ENCODE peak calls at places on chromosomes 11 and 22, in five cellular contexts. M is A549, U is transverse colon, T is upper lobe of left lung, D is HCT116. Y is an unnamed sample.

GRCh38 chr22:29146101-29146560 is 59.6 kb upstream of the EMID1 start:
- DNase-seq in T (no peak), D (no peak), U (no peak), M (no peak), Y (no peak)

GRCh38 chr11:72069787-72070251 is 10.5 kb downstream of the NUMA1 start:
- DNase-seq in T (peak), D (peak), M (peak), U (peak), Y (peak)

GRCh38 chr22:37664249-37665101 is 6.0 kb downstream of the PDXP start:
- DNase-seq in T (no peak), M (no peak), D (no peak), U (peak), Y (no peak)

GRCh38 chr11:95066721-95067041 is at the start of gene SRSF8:
- DNase-seq in D (peak), M (no peak), U (no peak), T (no peak), Y (no peak)

GRCh38 chr11:59957094-59957493 is 6.7 kb upstream of the OOSP4A start:
- DNase-seq in M (no peak), U (no peak), T (no peak), D (no peak), Y (no peak)

GRCh38 chr11:93689166-93689734 is 27.8 kb downstream of the CEP295 start:
- DNase-seq in D (no peak), U (no peak), M (no peak), T (no peak), Y (no peak)

GRCh38 chr11:70582886-70583641 is 184.7 kb downstream of the CTTN start:
- DNase-seq in T (no peak), U (no peak), M (no peak), D (no peak), Y (no peak)

GRCh38 chr11:110409174-110409573 is 20.6 kb upstream of the FDX1 start:
- DNase-seq in D (no peak), U (no peak), T (no peak), M (no peak), Y (no peak)

GRCh38 chr11:18106688-18107087 is 806 bp upstream of the SAAL1 start:
- DNase-seq in D (no peak), U (no peak), M (no peak), T (no peak), Y (no peak)

GRCh38 chr22:36375071-36375980 is 12.4 kb downstream of the MYH9 start:
- DNase-seq in T (peak), U (no peak), D (no peak), M (no peak), Y (no peak)
- H3K27ac ChIP-seq in T (peak), U (peak), D (peak), M (peak), Y (peak)

DNA sequence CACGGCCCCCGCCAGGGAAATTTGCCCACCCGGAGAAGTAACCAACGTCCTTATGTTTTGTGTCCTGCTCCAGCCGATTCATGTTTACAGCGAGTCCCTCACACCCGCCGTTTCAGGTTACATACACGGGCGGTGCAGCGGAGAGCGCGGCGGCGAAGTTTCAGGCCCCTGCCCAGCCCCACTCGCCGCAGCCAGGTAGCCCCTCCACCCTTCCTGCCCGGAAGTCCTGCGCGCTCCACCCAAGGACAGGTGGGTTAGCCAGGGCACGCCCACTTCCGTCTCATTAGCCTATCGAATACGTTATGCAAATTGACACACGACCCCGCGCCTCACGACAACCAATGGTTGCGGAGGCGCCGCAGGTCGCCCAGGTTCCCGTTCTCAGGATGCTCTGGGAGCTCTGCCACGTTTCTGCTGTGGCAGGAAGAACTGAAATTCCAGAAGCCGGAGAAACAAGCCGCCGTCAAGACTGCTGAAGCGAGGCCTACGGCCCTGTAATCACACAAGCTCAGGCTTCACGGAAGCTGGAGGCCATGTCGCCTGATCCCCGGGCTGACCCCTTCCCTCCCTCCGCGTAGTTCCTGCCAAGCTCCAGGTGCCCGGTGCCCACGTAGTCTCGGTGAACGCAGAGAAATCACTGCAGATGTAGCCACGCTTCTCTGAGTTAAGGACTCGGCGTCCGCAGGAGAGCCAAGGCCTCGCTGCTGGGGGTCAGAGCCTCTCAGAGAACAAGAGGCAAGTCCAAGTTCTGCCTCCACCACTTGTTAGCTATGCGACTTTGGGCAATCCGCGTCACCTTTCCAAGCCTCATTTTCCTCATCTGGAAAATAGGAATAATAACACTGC is 22.4 kb upstream of the MYH9 start:
- DNase-seq in M (no peak), D (peak), U (peak), T (peak), Y (peak)
- TF ChIP-seq POLR2A in M (no peak), D (peak), U (peak), T (peak), Y (peak)

DNA sequence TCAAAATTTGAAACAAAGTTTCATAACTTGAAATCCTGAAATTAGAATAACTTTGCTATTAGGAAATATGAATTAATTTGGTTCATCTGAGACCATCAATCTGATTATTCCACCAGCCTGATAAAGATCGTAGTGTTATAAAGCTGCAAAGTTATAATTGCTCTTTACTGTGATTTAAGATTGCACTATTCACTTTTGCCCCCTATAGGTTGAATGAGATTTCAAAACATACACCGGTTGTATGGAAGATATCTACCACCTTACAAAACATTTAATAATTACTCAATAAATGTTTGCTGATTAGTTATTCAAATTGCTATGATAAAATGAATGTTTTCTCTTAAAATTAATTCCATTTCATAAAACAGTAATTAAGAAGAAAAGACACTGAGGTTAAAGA is 26.1 kb downstream of the APIP start:
- DNase-seq in U (no peak), D (no peak), T (no peak), M (peak), Y (no peak)
- TF ChIP-seq CTCF in U (peak), D (peak), T (peak), M (peak), Y (no peak)

GRCh38 chr11:67073908-67074307 is 17.3 kb downstream of the RHOD start:
- DNase-seq in U (no peak), T (no peak), M (no peak), D (no peak), Y (no peak)

GRCh38 chr11:67076202-67076601 is 19.6 kb downstream of the RHOD start:
- DNase-seq in D (no peak), T (no peak), M (no peak), U (no peak), Y (no peak)

GRCh38 chr11:67066333-67066709 is 9.7 kb downstream of the RHOD start:
- DNase-seq in T (no peak), M (no peak), U (no peak), D (no peak), Y (no peak)

GRCh38 chr11:67072295-67072694 is 15.6 kb downstream of the RHOD start:
- DNase-seq in U (no peak), D (no peak), T (no peak), M (no peak), Y (no peak)

GRCh38 chr11:67071420-67072284 is 15.0 kb downstream of the RHOD start:
- DNase-seq in D (no peak), T (peak), M (peak), U (peak), Y (peak)
- H3K27ac ChIP-seq in D (no peak), T (no peak), M (peak), U (no peak), Y (no peak)

GRCh38 chr22:39256186-39256552 is 11.4 kb upstream of the PDGFB start:
- DNase-seq in M (no peak), T (no peak), D (no peak), U (no peak), Y (no peak)

GRCh38 chr22:39254122-39254521 is 9.3 kb upstream of the PDGFB start:
- DNase-seq in M (no peak), T (no peak), U (no peak), D (no peak), Y (no peak)

GRCh38 chr22:39253427-39254070 is 8.8 kb upstream of the PDGFB start:
- DNase-seq in U (peak), M (peak), D (peak), T (peak), Y (peak)

GRCh38 chr22:39255449-39256185 is 10.8 kb upstream of the PDGFB start:
- DNase-seq in M (no peak), U (no peak), D (no peak), T (no peak), Y (no peak)

DNA sequence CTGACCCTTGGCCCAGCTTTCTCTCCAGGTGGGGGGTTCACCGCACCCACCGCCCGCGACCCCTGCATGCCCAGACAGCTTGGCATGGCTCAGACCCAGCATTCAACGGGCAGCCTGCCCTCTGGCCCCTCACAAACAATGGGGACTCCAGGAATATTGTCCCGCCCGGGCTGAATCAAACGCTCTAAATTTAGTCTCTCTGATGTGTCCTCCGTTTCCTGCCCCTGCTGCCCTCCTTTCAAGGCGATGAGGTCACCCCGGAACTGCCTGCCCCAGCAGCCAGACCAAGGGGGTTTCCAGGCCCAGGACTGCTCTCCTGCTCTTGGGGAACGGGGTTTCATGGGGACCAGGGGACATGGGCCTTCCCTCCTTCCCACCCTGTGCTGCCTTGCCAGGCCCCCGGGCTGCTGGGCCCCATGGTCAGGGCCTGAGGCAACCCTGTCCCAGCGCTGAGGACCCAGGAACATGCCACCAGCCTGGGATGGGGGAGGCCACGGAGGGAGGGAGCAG is 10.1 kb upstream of the PDGFB start:
- DNase-seq in M (peak), T (no peak), D (no peak), U (no peak), Y (no peak)
- TF ChIP-seq POLR2A in M (no peak), T (no peak), D (no peak), U (no peak), Y (no peak)

GRCh38 chr11:20638074-20638473 is 31.3 kb upstream of the NELL1 start:
- DNase-seq in D (no peak), M (no peak), T (no peak), U (no peak), Y (no peak)

GRCh38 chr11:20631525-20632168 is 32.2 kb downstream of the SLC6A5 start:
- DNase-seq in M (no peak), T (no peak), U (no peak), D (no peak), Y (no peak)

GRCh38 chr11:20634781-20635180 is 34.6 kb upstream of the NELL1 start:
- DNase-seq in U (no peak), T (no peak), M (no peak), D (no peak), Y (no peak)

GRCh38 chr11:20632169-20632532 is 32.7 kb downstream of the SLC6A5 start:
- DNase-seq in U (no peak), T (no peak), M (no peak), D (no peak), Y (no peak)

DNA sequence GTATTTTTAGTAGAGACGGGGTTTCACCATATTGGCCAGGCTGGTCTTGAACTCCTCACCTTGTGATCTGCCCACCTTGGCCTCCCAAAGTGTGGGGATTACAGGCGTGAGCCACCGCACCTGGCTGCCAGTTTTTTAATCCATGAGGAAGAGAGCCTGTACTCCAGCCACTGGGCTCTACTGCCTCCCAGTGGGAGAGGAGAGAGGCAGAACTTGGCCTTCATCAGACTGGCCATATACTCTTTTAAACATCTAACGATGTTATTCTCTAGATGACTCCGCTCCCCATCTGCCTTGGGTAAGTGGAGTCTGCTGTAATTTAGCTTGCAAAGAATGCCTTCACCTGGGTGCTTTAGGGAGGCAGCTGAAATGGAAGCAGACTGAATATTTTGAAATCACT is 34.6 kb downstream of the SLC6A5 start:
- DNase-seq in M (peak), D (peak), U (no peak), T (no peak), Y (no peak)
- TF ChIP-seq CTCF in M (no peak), D (peak), U (no peak), T (no peak), Y (no peak)

GRCh38 chr11:122215244-122215992 is 99.4 kb upstream of the BLID start:
- DNase-seq in U (peak), M (peak), D (peak), T (peak), Y (peak)

GRCh38 chr11:122210378-122210995 is 94.5 kb upstream of the BLID start:
- DNase-seq in D (no peak), M (no peak), U (no peak), T (no peak), Y (no peak)

GRCh38 chr11:122214567-122214966 is 98.6 kb upstream of the BLID start:
- DNase-seq in U (no peak), D (no peak), M (no peak), T (no peak), Y (no peak)

GRCh38 chr11:122214080-122214479 is 98.1 kb upstream of the BLID start:
- DNase-seq in M (no peak), U (no peak), D (no peak), T (no peak), Y (no peak)

GRCh38 chr11:122213111-122213510 is 97.1 kb upstream of the BLID start:
- DNase-seq in D (no peak), T (no peak), U (no peak), M (no peak), Y (no peak)
- H3K27ac ChIP-seq in D (no peak), T (no peak), U (no peak), M (no peak), Y (no peak)

DNA sequence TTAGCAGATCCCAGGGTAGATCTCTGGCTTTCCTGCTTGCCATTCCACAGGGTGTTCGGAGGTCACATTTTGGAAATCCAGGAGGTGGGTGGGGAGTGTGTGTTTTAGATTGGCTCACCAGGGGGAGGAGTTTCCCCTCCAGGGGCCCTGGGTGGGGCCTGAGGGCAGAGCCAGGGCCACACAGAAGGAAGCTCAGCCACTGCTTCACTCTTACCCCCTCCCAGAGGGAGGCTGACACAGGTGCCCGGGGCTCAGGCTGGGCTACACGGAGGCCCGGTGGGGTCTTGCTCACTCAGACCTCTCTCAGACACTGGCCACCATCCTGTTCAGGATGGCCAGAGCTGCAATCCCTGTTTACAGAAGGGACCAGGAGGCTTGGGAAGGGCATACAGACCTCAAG is 2.5 kb downstream of the WNT7B start:
- DNase-seq in U (no peak), T (peak), D (no peak), M (peak), Y (no peak)
- TF ChIP-seq POLR2A in U (no peak), T (no peak), D (no peak), M (peak), Y (no peak)

Y was measured in thyroid gland.